ENCODE peak calls at places on chromosomes 11 and 22, in seven cellular contexts. S is A549, P is mucosa of descending colon, M is WTC11, Z is adrenal gland, N is WERI-Rb-1, L is keratinocyte. K is an unnamed sample.

GRCh38 chr22:20015971-20016733 is 471 bp downstream of the ARVCF start:
- DNase-seq in L (no peak), M (peak), N (peak), Z (no peak), S (peak), P (peak), K (no peak)

GRCh38 chr22:39511226-39511625 is 9.1 kb upstream of the ATF4 start:
- DNase-seq in M (no peak), L (no peak), S (no peak), P (no peak), N (no peak), Z (no peak), K (no peak)

GRCh38 chr11:11022126-11022730 is 164.4 kb upstream of the ZBED5 start:
- DNase-seq in Z (no peak), S (peak), N (no peak), P (peak), M (no peak), L (no peak), K (no peak)

GRCh38 chr11:61327669-61328071 is 5.2 kb downstream of the DDB1 start:
- DNase-seq in Z (no peak), P (no peak), L (no peak), M (no peak), N (no peak), S (no peak), K (no peak)

GRCh38 chr22:35642305-35642741 is 5.9 kb upstream of the APOL6 start:
- DNase-seq in S (no peak), N (no peak), P (peak), L (no peak), M (no peak), Z (peak), K (no peak)

GRCh38 chr11:124900464-124900863 is 2.8 kb upstream of the ROBO4 start:
- DNase-seq in L (peak), M (no peak), S (peak), P (no peak), Z (peak), N (no peak), K (peak)

GRCh38 chr11:78441956-78442355 is 24.3 kb upstream of the GAB2 start:
- DNase-seq in S (no peak), N (no peak), M (no peak), L (no peak), P (no peak), Z (no peak), K (no peak)

GRCh38 chr22:48578138-48579034 is 1249.3 kb downstream of the BRD1 start:
- DNase-seq in P (no peak), M (no peak), S (no peak), L (no peak), N (no peak), Z (no peak), K (no peak)

GRCh38 chr11:45848654-45849081 is 1.4 kb downstream of the CRY2 start:
- DNase-seq in L (no peak), N (no peak), P (no peak), S (no peak), M (no peak), Z (peak), K (no peak)

GRCh38 chr11:20156876-20157613 is 3.2 kb downstream of the DBX1 start:
- DNase-seq in P (peak), M (peak), N (no peak), Z (no peak), L (no peak), S (no peak), K (no peak)

GRCh38 chr11:2564588-2565440 is 120.0 kb downstream of the KCNQ1 start:
- DNase-seq in Z (no peak), P (no peak), S (no peak), N (no peak), L (no peak), M (no peak), K (no peak)

GRCh38 chr22:46905415-46905814 is 143.0 kb downstream of the TBC1D22A start:
- DNase-seq in L (no peak), M (no peak), S (no peak), Z (no peak), P (no peak), N (no peak), K (no peak)

GRCh38 chr11:74018331-74019005 is 9.6 kb upstream of the UCP3 start:
- DNase-seq in N (no peak), S (no peak), P (peak), M (no peak), Z (peak), L (no peak), K (no peak)

GRCh38 chr22:46052801-46053562 is 76.0 kb upstream of the WNT7B start:
- DNase-seq in L (no peak), S (no peak), N (no peak), P (peak), Z (peak), M (peak), K (no peak)

GRCh38 chr22:43185860-43186261 is 1.1 kb downstream of the TTLL12 start:
- DNase-seq in L (no peak), P (peak), S (no peak), M (no peak), Z (peak), N (no peak), K (no peak)

GRCh38 chr11:72441647-72442267 is 7.4 kb upstream of the CLPB start:
- DNase-seq in S (no peak), P (peak), Z (no peak), L (no peak), M (no peak), N (no peak), K (no peak)

GRCh38 chr22:26553056-26553752 is 36.7 kb downstream of the TPST2 start:
- DNase-seq in Z (no peak), M (no peak), N (no peak), P (no peak), L (peak), S (peak), K (no peak)

GRCh38 chr22:23565288-23565941 is 14.7 kb downstream of the IGLL1 start:
- DNase-seq in L (no peak), S (peak), M (peak), P (peak), Z (no peak), N (peak), K (no peak)

GRCh38 chr11:132623496-132623895 is 908.8 kb downstream of the OPCML start:
- DNase-seq in S (no peak), M (no peak), Z (no peak), P (no peak), N (no peak), L (no peak), K (no peak)

GRCh38 chr11:110367571-110367970 is 62.2 kb upstream of the FDX1 start:
- DNase-seq in L (no peak), P (no peak), M (no peak), N (no peak), S (no peak), Z (no peak), K (no peak)

GRCh38 chr22:24601217-24602104 is 1.5 kb upstream of the GGT1 start:
- DNase-seq in P (peak), Z (peak), M (no peak), N (no peak), S (peak), L (no peak), K (no peak)

GRCh38 chr11:18698341-18699268 is at the start of gene TMEM86A:
- DNase-seq in N (peak), S (peak), Z (peak), M (peak), P (peak), L (no peak), K (peak)

GRCh38 chr11:107619926-107620325 is 29.0 kb downstream of the ELMOD1 start:
- DNase-seq in N (no peak), Z (no peak), M (no peak), S (no peak), L (no peak), P (no peak), K (no peak)

GRCh38 chr11:128632151-128632791 is 44.9 kb upstream of the ETS1 start:
- DNase-seq in S (peak), L (no peak), P (peak), M (peak), Z (no peak), N (peak), K (peak)

GRCh38 chr11:61392991-61393595 is 706 bp downstream of the TMEM216 start:
- DNase-seq in L (no peak), N (peak), M (no peak), Z (peak), S (peak), P (peak), K (no peak)

DNA sequence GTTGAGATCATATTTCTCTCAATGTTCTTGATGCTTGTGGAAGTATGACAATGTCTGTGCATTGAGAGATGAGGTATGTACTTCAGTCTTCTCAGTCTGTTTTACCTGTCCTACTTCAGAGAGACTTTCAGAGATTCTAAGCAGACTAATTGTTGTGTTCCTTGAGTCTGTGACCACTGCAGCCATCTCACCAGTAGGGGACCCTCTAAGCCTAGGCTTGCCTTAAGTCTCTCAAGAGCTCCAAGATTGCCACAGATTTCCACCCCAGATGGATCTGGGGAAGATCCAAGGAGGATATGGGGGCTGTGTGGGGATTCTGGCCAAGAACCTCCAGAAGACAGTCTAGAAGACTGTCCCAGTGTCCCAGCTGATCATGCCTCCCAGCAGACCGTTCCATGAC is 179.9 kb upstream of the PLET1 start:
- DNase-seq in Z (no peak), L (no peak), M (peak), P (no peak), N (peak), S (peak), K (no peak)
- TF ChIP-seq CTCF in Z (no peak), L (peak), M (peak), P (no peak), N (peak), S (no peak), K (no peak)

GRCh38 chr22:30949934-30950660 is 18.5 kb downstream of the MORC2 start:
- DNase-seq in M (no peak), L (no peak), N (no peak), P (no peak), S (no peak), Z (no peak), K (no peak)
- TF ChIP-seq CTCF in M (no peak), L (peak), N (no peak), P (no peak), S (no peak), Z (no peak), K (no peak)

DNA sequence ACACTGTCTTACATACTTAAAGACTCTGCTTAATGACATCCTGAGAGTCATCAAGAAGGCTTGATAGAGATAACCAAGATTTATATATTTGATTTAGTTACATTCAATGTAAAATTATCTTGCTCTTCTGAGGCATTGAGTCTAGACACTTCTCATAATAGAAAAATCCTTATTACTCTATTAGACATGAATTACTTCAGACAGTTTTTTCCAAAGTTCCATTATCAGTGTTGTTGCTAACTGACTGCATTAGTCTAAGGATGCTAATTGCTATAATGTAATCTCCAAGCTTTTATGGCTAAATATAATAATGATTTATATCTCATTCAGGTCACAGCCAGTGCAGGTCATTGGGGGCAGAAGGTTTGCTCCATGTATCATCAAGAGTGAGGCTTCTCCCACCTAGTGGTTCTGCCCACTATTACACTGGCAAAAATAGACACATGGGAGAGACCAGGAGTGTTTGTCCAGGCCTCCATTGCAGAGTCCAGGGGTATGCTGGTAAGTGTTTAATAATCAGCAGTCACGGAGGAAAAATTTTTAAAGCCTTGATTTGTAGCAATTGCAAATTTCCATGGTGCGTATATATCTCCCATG is 377.2 kb upstream of the DDI1 start:
- DNase-seq in M (peak), Z (no peak), N (peak), L (no peak), P (no peak), S (peak), K (no peak)
- TF ChIP-seq CTCF in M (peak), Z (no peak), N (peak), L (peak), P (no peak), S (no peak), K (no peak)

GRCh38 chr11:70455354-70455753 is 57.0 kb downstream of the CTTN start:
- DNase-seq in S (no peak), Z (no peak), N (no peak), M (no peak), L (no peak), P (no peak), K (no peak)
- TF ChIP-seq CTCF in S (no peak), Z (no peak), N (no peak), M (no peak), L (no peak), P (no peak), K (no peak)

GRCh38 chr11:30314625-30315024 is 8.3 kb upstream of the ARL14EP start:
- DNase-seq in Z (no peak), M (no peak), N (no peak), P (no peak), S (no peak), L (no peak), K (no peak)
- TF ChIP-seq CTCF in Z (peak), M (peak), N (peak), P (no peak), S (peak), L (no peak), K (no peak)

DNA sequence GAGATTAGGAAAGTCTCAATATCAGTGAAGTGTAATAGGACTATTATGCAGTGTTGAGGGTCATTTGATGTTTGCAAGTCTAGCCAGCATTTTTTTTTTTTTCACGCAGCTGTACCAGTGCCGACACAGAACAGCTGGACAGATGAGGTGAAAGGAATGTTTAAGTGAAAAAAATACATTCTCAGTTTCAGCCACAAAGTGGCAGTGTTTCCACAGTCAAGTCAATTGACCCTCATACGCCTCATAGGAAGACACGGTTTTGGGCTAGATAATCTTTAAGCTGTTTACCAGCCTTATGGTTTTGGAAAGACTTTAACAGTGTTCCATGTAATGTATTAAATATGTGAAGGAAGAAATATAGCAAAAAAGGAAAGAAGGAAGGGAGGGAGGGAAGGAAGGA is 349.9 kb upstream of the ANO3 start:
- DNase-seq in P (peak), N (no peak), Z (no peak), L (no peak), M (no peak), S (peak), K (no peak)
- TF ChIP-seq CTCF in P (peak), N (peak), Z (peak), L (peak), M (peak), S (peak), K (no peak)

DNA sequence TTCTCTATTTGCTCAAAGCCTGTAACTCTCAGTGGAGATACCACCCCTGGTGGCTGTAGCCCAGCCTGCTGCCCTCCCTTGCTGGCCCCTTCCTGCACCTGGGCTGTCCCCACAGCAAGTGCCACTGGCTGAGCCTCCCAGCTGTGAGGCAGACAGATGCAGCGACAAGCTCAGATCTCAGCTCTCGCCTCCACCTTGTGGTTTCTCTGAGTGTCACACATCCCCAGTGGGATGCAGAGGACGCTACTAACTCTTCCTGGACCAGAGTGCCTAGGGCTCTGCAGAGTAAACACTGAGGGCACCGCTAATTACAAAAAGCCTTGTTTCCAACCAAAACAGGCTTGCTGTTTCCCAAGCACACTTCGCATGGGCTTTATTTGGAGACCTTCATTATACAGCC is 8.9 kb downstream of the YPEL1 start:
- DNase-seq in M (peak), S (peak), P (no peak), Z (no peak), N (peak), L (no peak), K (no peak)
- TF ChIP-seq CTCF in M (no peak), S (peak), P (no peak), Z (no peak), N (peak), L (peak), K (no peak)

DNA sequence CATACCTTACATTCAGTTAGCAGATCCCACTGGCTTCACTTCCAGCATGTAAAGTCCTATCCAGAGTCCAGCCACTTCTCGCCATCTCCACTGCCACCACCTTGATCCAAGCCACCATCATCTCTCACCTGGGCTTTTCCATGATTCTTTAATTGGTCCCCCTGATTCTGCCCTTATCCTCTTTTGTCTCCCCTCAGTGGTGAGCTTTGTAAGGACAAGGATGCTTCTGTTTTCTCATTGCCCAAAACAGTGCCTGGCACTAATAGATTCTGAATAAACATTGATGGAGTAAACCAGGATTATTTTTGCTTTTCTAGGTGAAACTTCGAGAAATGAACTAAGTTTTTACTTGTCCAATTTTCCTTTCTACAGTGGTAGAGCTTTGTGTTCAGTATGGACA is 4.4 kb downstream of the POLA2 start:
- DNase-seq in L (no peak), N (no peak), Z (no peak), S (no peak), M (peak), P (no peak), K (no peak)
- TF ChIP-seq CTCF in L (peak), N (no peak), Z (no peak), S (no peak), M (peak), P (no peak), K (no peak)